ENCODE peak calls at places on chromosomes 7 and 10, in six cellular contexts. G is effector CD4-positive, alpha-beta T cell; W is lower lobe of right lung; S is KG1; U is substantia nigra; O is AG20443. B is an unnamed sample.
A peak's percentile ranks its signal among the peaks of the same experiment; 100 is the strongest.

GRCh38 chr7:107891619-107892366 is 810 bp downstream of the DLD start:
- DNase-seq in G (peak; percentile 24), W (no peak), S (no peak), U (no peak), O (no peak), B (no peak)

GRCh38 chr7:151135866-151136514 is 31.5 kb downstream of the GBX1 start:
- DNase-seq in G (no peak), W (no peak), S (no peak), U (no peak), O (no peak), B (no peak)

GRCh38 chr7:111255576-111255975 is 164.6 kb downstream of the LRRN3 start:
- DNase-seq in G (no peak), W (no peak), S (no peak), U (no peak), O (no peak), B (no peak)

GRCh38 chr7:2231992-2232765 is 566 bp downstream of the MAD1L1 start:
- DNase-seq in G (peak; percentile 26), W (no peak), S (no peak), U (no peak), O (peak; percentile 49), B (no peak)

GRCh38 chr7:105177026-105177425 is 163.0 kb downstream of the KMT2E start:
- DNase-seq in G (no peak), W (no peak), S (no peak), U (no peak), O (no peak), B (no peak)

GRCh38 chr10:109933984-109934565 is 10.8 kb upstream of the XPNPEP1 start:
- DNase-seq in G (no peak), W (no peak), S (peak; percentile 41), U (no peak), O (no peak), B (no peak)

GRCh38 chr10:102802920-102803534 is 34.2 kb downstream of the CYP17A1 start:
- DNase-seq in G (no peak), W (no peak), S (no peak), U (no peak), O (peak; percentile 84), B (no peak)

GRCh38 chr7:155618708-155619633 is 25.5 kb upstream of the RBM33 start:
- DNase-seq in G (no peak), W (no peak), S (no peak), U (no peak), O (no peak), B (no peak)

GRCh38 chr7:150382123-150382843 is 3.2 kb downstream of the ZNF775 start:
- DNase-seq in G (no peak), W (no peak), S (no peak), U (no peak), O (no peak), B (no peak)

GRCh38 chr7:138885383-138886147 is 87.6 kb upstream of the ATP6V0A4 start:
- DNase-seq in G (no peak), W (no peak), S (no peak), U (no peak), O (no peak), B (no peak)

GRCh38 chr10:34254596-34254995 is 560.5 kb downstream of the PARD3 start:
- DNase-seq in G (no peak), W (no peak), S (peak; percentile 56), U (no peak), O (peak; percentile 22), B (no peak)

GRCh38 chr7:16675277-16675676 is 29.3 kb downstream of the BZW2 start:
- DNase-seq in G (no peak), W (no peak), S (no peak), U (no peak), O (no peak), B (no peak)

GRCh38 chr10:9992656-9993055 is 1025.0 kb upstream of the CELF2 start:
- DNase-seq in G (no peak), W (no peak), S (no peak), U (no peak), O (no peak), B (no peak)

GRCh38 chr10:71347587-71348395 is 28.7 kb downstream of the SLC29A3 start:
- DNase-seq in G (no peak), W (no peak), S (no peak), U (no peak), O (no peak), B (no peak)

GRCh38 chr7:151566897-151567320 is 47.2 kb upstream of the RHEB start:
- DNase-seq in G (no peak), W (no peak), S (no peak), U (no peak), O (peak; percentile 86), B (no peak)

GRCh38 chr10:33521062-33521461 is 186.6 kb upstream of the NRP1 start:
- DNase-seq in G (no peak), W (no peak), S (no peak), U (no peak), O (peak; percentile 55), B (no peak)

GRCh38 chr7:39721345-39721744 is 98.0 kb downstream of the RALA start:
- DNase-seq in G (no peak), W (no peak), S (no peak), U (no peak), O (no peak), B (no peak)

GRCh38 chr7:1669954-1670893 is at the start of gene ELFN1:
- DNase-seq in G (no peak), W (peak; percentile 24), S (no peak), U (no peak), O (peak; percentile 75), B (no peak)

GRCh38 chr7:47513741-47514241 is 68.1 kb downstream of the TNS3 start:
- DNase-seq in G (no peak), W (no peak), S (no peak), U (no peak), O (peak; percentile 71), B (no peak)

GRCh38 chr10:52879181-52879607 is 106.6 kb upstream of the MBL2 start:
- DNase-seq in G (no peak), W (no peak), S (no peak), U (no peak), O (no peak), B (no peak)

GRCh38 chr10:96025566-96025965 is 17.8 kb upstream of the CCNJ start:
- DNase-seq in G (no peak), W (no peak), S (no peak), U (no peak), O (peak; percentile 37), B (no peak)

GRCh38 chr10:43691503-43691902 is 42.8 kb upstream of the ZNF32 start:
- DNase-seq in G (no peak), W (no peak), S (no peak), U (no peak), O (peak; percentile 39), B (no peak)

GRCh38 chr10:18635995-18636394 is 15.4 kb downstream of the NSUN6 start:
- DNase-seq in G (no peak), W (no peak), S (no peak), U (no peak), O (no peak), B (no peak)

GRCh38 chr10:34407227-34407626 is 407.9 kb downstream of the PARD3 start:
- DNase-seq in G (no peak), W (no peak), S (peak; percentile 12), U (no peak), O (no peak), B (no peak)

GRCh38 chr7:50092579-50093411 is at the start of gene ZPBP:
- DNase-seq in G (peak; percentile 48), W (peak; percentile 56), S (peak; percentile 72), U (no peak), O (peak; percentile 29), B (peak; percentile 21)

GRCh38 chr7:142752376-142753225 is 3.3 kb downstream of the PRSS1 start:
- DNase-seq in G (no peak), W (no peak), S (no peak), U (no peak), O (no peak), B (no peak)